ENCODE peak calls at places on chromosomes 7 and 10, in ten cellular contexts. W is AG20443, N is foreskin keratinocyte, R is RPMI7951, T is T-helper 9 cell, U is HTR-8/SVneo, O is T follicular helper cell, Q is OCI-LY7, B is ELF-1, H is left lobe of liver. X is an unnamed sample.

GRCh38 chr7:157276731-157277562 is 59.9 kb upstream of the DNAJB6 start:
- DNase-seq in W (peak), U (no peak), O (no peak), T (no peak), N (no peak), B (no peak), H (no peak), R (peak), Q (no peak), X (no peak)

GRCh38 chr7:102063736-102064135 is 222.9 kb upstream of the SH2B2 start:
- DNase-seq in R (peak), B (peak), T (no peak), O (no peak), U (no peak), H (no peak), N (peak), Q (no peak), W (peak), X (peak)

GRCh38 chr7:122887198-122887597 is 938 bp upstream of the CADPS2 start:
- DNase-seq in H (peak), O (no peak), Q (no peak), W (peak), U (peak), B (peak), R (peak), T (no peak), N (no peak), X (peak)

GRCh38 chr10:60423920-60424319 is 34.2 kb upstream of the ANK3 start:
- DNase-seq in Q (no peak), O (no peak), R (peak), N (no peak), T (no peak), H (no peak), U (no peak), B (no peak), W (no peak), X (no peak)

GRCh38 chr10:50275650-50276235 is 24.4 kb upstream of the ASAH2 start:
- DNase-seq in B (peak), O (no peak), W (peak), R (peak), Q (peak), N (no peak), H (peak), T (peak), U (peak), X (no peak)

GRCh38 chr10:54314430-54314829 is 486.6 kb downstream of the PCDH15 start:
- DNase-seq in W (no peak), O (no peak), B (no peak), R (no peak), Q (no peak), N (no peak), U (no peak), T (no peak), H (no peak), X (no peak)

GRCh38 chr7:22445140-22445722 is 54.8 kb downstream of the STEAP1B start:
- DNase-seq in T (no peak), W (no peak), B (peak), Q (peak), R (peak), O (no peak), H (no peak), U (no peak), N (peak), X (no peak)

GRCh38 chr10:44513592-44513991 is 128.7 kb upstream of the CXCL12 start:
- DNase-seq in T (no peak), U (no peak), R (peak), Q (no peak), B (no peak), H (no peak), W (peak), N (no peak), O (no peak), X (no peak)

GRCh38 chr7:142685877-142686508 is 63.3 kb upstream of the PRSS1 start:
- DNase-seq in Q (no peak), O (no peak), W (no peak), T (no peak), U (no peak), H (no peak), B (no peak), R (no peak), N (no peak), X (no peak)

GRCh38 chr7:137747359-137748031 is 99.3 kb downstream of the DGKI start:
- DNase-seq in B (peak), H (no peak), T (no peak), R (no peak), O (no peak), W (peak), U (no peak), Q (no peak), N (no peak), X (no peak)

GRCh38 chr7:122136033-122136432 is 8.0 kb downstream of the AASS start:
- DNase-seq in T (no peak), U (no peak), Q (no peak), R (peak), O (no peak), B (no peak), H (no peak), W (peak), N (no peak), X (no peak)

GRCh38 chr10:21464134-21464533 is 61.3 kb downstream of the SKIDA1 start:
- DNase-seq in Q (no peak), H (no peak), N (no peak), R (peak), T (no peak), B (no peak), W (no peak), O (no peak), U (no peak), X (no peak)

GRCh38 chr10:77195101-77195500 is 442.5 kb downstream of the KCNMA1 start:
- DNase-seq in W (peak), B (peak), U (peak), Q (no peak), T (no peak), O (no peak), R (peak), N (peak), H (no peak), X (no peak)

GRCh38 chr10:127715782-127716378 is 21.1 kb upstream of the FOXI2 start:
- DNase-seq in Q (peak), N (no peak), B (no peak), O (no peak), W (no peak), R (peak), T (no peak), U (peak), H (no peak), X (peak)

GRCh38 chr7:132066776-132067175 is 509.5 kb downstream of the PLXNA4 start:
- DNase-seq in U (no peak), W (peak), T (no peak), O (no peak), Q (no peak), B (peak), R (peak), N (no peak), H (no peak), X (no peak)

GRCh38 chr7:83468251-83468739 is 180.6 kb downstream of the SEMA3E start:
- DNase-seq in N (peak), Q (no peak), O (no peak), R (peak), U (peak), W (peak), H (no peak), T (no peak), B (peak), X (peak)